ENCODE peak calls at places on chromosomes 13 and 19, in ten cellular contexts. Q, P, L, I, D, O, K, E, X and T are unnamed samples.

GRCh38 chr19:16934489-16934888 is 45.7 kb downstream of the F2RL3 start:
- DNase-seq in Q (no peak), P (no peak), L (no peak), I (no peak), D (no peak), O (no peak), K (no peak), E (no peak), X (no peak), T (no peak)

GRCh38 chr19:5150902-5151741 is 182.2 kb downstream of the KDM4B start:
- DNase-seq in Q (no peak), P (no peak), L (peak), I (no peak), D (no peak), O (no peak), K (no peak), E (no peak), X (no peak), T (no peak)

GRCh38 chr13:104289400-104289799 is 1223.2 kb upstream of the SLC10A2 start:
- DNase-seq in Q (no peak), P (no peak), L (no peak), I (no peak), D (no peak), O (no peak), K (no peak), E (no peak), X (no peak), T (no peak)

GRCh38 chr13:92103673-92104296 is 705.4 kb downstream of the GPC5 start:
- DNase-seq in Q (no peak), P (no peak), L (no peak), I (no peak), D (no peak), O (no peak), K (no peak), E (no peak), X (no peak), T (no peak)

GRCh38 chr19:42206871-42207755 is 10.4 kb downstream of the DEDD2 start:
- DNase-seq in Q (no peak), P (no peak), L (no peak), I (no peak), D (no peak), O (no peak), K (no peak), E (no peak), X (no peak), T (no peak)

GRCh38 chr19:7953060-7953459 is 9.6 kb upstream of the TIMM44 start:
- DNase-seq in Q (no peak), P (no peak), L (no peak), I (no peak), D (no peak), O (no peak), K (no peak), E (no peak), X (no peak), T (no peak)

GRCh38 chr13:33119886-33120543 is 103.8 kb downstream of the KL start:
- DNase-seq in Q (no peak), P (no peak), L (no peak), I (no peak), D (no peak), O (no peak), K (no peak), E (no peak), X (no peak), T (no peak)

GRCh38 chr13:26475176-26476110 is 82.0 kb upstream of the WASF3 start:
- DNase-seq in Q (no peak), P (peak), L (no peak), I (no peak), D (no peak), O (no peak), K (no peak), E (no peak), X (no peak), T (no peak)